ENCODE peak calls at places on chromosome 20, in nine cellular contexts. One of them, this sample, is unnamed.
A peak's percentile ranks its signal among the peaks of the same experiment; 100 is the strongest.

GRCh38 chr20:45090481-45090880 is 10.4 kb downstream of the KCNS1 start:
- DNase-seq in tibial artery: no peak
- DNase-seq in brain microvascular endothelial cell: no peak
- DNase-seq in neural crest cell: no peak
- DNase-seq in heart left ventricle: no peak
- DNase-seq in dorsolateral prefrontal cortex: no peak
- DNase-seq in BE2C: no peak
- DNase-seq in mucosa of descending colon: no peak
- DNase-seq in upper lobe of left lung: no peak
- DNase-seq in this sample: no peak

GRCh38 chr20:59152559-59153354 is 10.9 kb upstream of the ZNF831 start:
- DNase-seq in tibial artery: no peak
- DNase-seq in brain microvascular endothelial cell: no peak
- DNase-seq in neural crest cell: no peak
- DNase-seq in heart left ventricle: no peak
- DNase-seq in dorsolateral prefrontal cortex: no peak
- DNase-seq in BE2C: no peak
- DNase-seq in mucosa of descending colon: no peak
- DNase-seq in upper lobe of left lung: no peak
- DNase-seq in this sample: no peak

GRCh38 chr20:32536861-32537656 is 48.1 kb downstream of the NOL4L start:
- DNase-seq in tibial artery: no peak
- DNase-seq in brain microvascular endothelial cell: no peak
- DNase-seq in neural crest cell: no peak
- DNase-seq in heart left ventricle: peak; percentile 33
- DNase-seq in dorsolateral prefrontal cortex: no peak
- DNase-seq in BE2C: no peak
- DNase-seq in mucosa of descending colon: peak; percentile 91
- DNase-seq in upper lobe of left lung: peak; percentile 94
- DNase-seq in this sample: no peak

GRCh38 chr20:39778847-39779641 is 816.9 kb downstream of the DHX35 start:
- DNase-seq in tibial artery: no peak
- DNase-seq in brain microvascular endothelial cell: no peak
- DNase-seq in neural crest cell: no peak
- DNase-seq in heart left ventricle: no peak
- DNase-seq in dorsolateral prefrontal cortex: no peak
- DNase-seq in BE2C: no peak
- DNase-seq in mucosa of descending colon: no peak
- DNase-seq in upper lobe of left lung: no peak
- DNase-seq in this sample: no peak

GRCh38 chr20:13554076-13554475 is 84.7 kb downstream of the TASP1 start:
- DNase-seq in tibial artery: no peak
- DNase-seq in brain microvascular endothelial cell: no peak
- DNase-seq in neural crest cell: no peak
- DNase-seq in heart left ventricle: no peak
- DNase-seq in dorsolateral prefrontal cortex: no peak
- DNase-seq in BE2C: no peak
- DNase-seq in mucosa of descending colon: no peak
- DNase-seq in upper lobe of left lung: no peak
- DNase-seq in this sample: no peak

GRCh38 chr20:37522258-37523011 is 1.4 kb downstream of the NNAT start:
- DNase-seq in tibial artery: no peak
- DNase-seq in brain microvascular endothelial cell: no peak
- DNase-seq in neural crest cell: no peak
- DNase-seq in heart left ventricle: peak; percentile 86
- DNase-seq in dorsolateral prefrontal cortex: no peak
- DNase-seq in BE2C: peak; percentile 53
- DNase-seq in mucosa of descending colon: peak; percentile 76
- DNase-seq in upper lobe of left lung: peak; percentile 85
- DNase-seq in this sample: no peak

GRCh38 chr20:43755851-43756250 is 29.0 kb upstream of the GTSF1L start:
- DNase-seq in tibial artery: no peak
- DNase-seq in brain microvascular endothelial cell: peak; percentile 65
- DNase-seq in neural crest cell: no peak
- DNase-seq in heart left ventricle: no peak
- DNase-seq in dorsolateral prefrontal cortex: no peak
- DNase-seq in BE2C: no peak
- DNase-seq in mucosa of descending colon: no peak
- DNase-seq in upper lobe of left lung: no peak
- DNase-seq in this sample: no peak

GRCh38 chr20:44198872-44199271 is 11.7 kb downstream of the OSER1 start:
- DNase-seq in tibial artery: no peak
- DNase-seq in brain microvascular endothelial cell: no peak
- DNase-seq in neural crest cell: no peak
- DNase-seq in heart left ventricle: no peak
- DNase-seq in dorsolateral prefrontal cortex: no peak
- DNase-seq in BE2C: no peak
- DNase-seq in mucosa of descending colon: no peak
- DNase-seq in upper lobe of left lung: no peak
- DNase-seq in this sample: no peak

GRCh38 chr20:3250091-3250504 is 11.1 kb upstream of the SLC4A11 start:
- DNase-seq in tibial artery: no peak
- DNase-seq in brain microvascular endothelial cell: no peak
- DNase-seq in neural crest cell: peak; percentile 19
- DNase-seq in heart left ventricle: no peak
- DNase-seq in dorsolateral prefrontal cortex: no peak
- DNase-seq in BE2C: no peak
- DNase-seq in mucosa of descending colon: no peak
- DNase-seq in upper lobe of left lung: no peak
- DNase-seq in this sample: no peak

GRCh38 chr20:3045042-3045815 is 623 bp upstream of the MRPS26 start:
- DNase-seq in tibial artery: peak; percentile 91
- DNase-seq in brain microvascular endothelial cell: peak; percentile 54
- DNase-seq in neural crest cell: no peak
- DNase-seq in heart left ventricle: peak; percentile 89
- DNase-seq in dorsolateral prefrontal cortex: peak; percentile 82
- DNase-seq in BE2C: peak; percentile 71
- DNase-seq in mucosa of descending colon: no peak
- DNase-seq in upper lobe of left lung: no peak
- DNase-seq in this sample: no peak

GRCh38 chr20:9609892-9610502 is 95.6 kb downstream of the LAMP5 start:
- DNase-seq in tibial artery: no peak
- DNase-seq in brain microvascular endothelial cell: peak; percentile 70
- DNase-seq in neural crest cell: peak; percentile 51
- DNase-seq in heart left ventricle: peak; percentile 28
- DNase-seq in dorsolateral prefrontal cortex: peak; percentile 59
- DNase-seq in BE2C: peak; percentile 73
- DNase-seq in mucosa of descending colon: no peak
- DNase-seq in upper lobe of left lung: no peak
- DNase-seq in this sample: no peak

GRCh38 chr20:23596856-23597255 is 8.9 kb downstream of the CST9 start:
- DNase-seq in tibial artery: no peak
- DNase-seq in brain microvascular endothelial cell: peak; percentile 11
- DNase-seq in neural crest cell: no peak
- DNase-seq in heart left ventricle: no peak
- DNase-seq in dorsolateral prefrontal cortex: no peak
- DNase-seq in BE2C: no peak
- DNase-seq in mucosa of descending colon: no peak
- DNase-seq in upper lobe of left lung: no peak
- DNase-seq in this sample: no peak

GRCh38 chr20:35013421-35014411 is 58.0 kb downstream of the MYH7B start:
- DNase-seq in tibial artery: no peak
- DNase-seq in brain microvascular endothelial cell: no peak
- DNase-seq in neural crest cell: no peak
- DNase-seq in heart left ventricle: no peak
- DNase-seq in dorsolateral prefrontal cortex: peak; percentile 21
- DNase-seq in BE2C: no peak
- DNase-seq in mucosa of descending colon: no peak
- DNase-seq in upper lobe of left lung: no peak
- DNase-seq in this sample: peak; percentile 64

DNA sequence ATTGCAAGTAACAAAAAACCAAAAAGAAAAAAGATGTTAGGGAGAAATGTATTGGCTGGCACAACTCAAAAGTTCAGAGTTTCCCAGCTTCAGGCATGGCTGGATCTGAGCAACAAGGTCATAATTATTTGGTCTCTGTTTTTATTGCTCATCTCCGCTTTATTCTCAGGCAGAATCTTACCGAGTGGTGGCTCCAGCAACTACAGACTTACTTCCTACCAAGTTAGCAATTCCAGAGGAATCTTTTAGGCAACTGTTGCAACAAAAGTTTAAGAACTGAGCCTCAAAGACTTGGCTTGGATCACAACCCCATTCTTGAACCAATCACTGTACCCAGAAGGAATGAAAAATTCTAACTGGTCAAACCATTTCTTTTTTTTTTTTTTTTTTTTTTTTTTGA is 35.5 kb upstream of the NCOA3 start:
- DNase-seq in tibial artery: no peak
- DNase-seq in brain microvascular endothelial cell: no peak
- DNase-seq in neural crest cell: no peak
- DNase-seq in heart left ventricle: no peak
- DNase-seq in dorsolateral prefrontal cortex: no peak
- DNase-seq in BE2C: no peak
- DNase-seq in mucosa of descending colon: no peak
- DNase-seq in upper lobe of left lung: no peak
- DNase-seq in this sample: no peak
- TF ChIP-seq CTCF in tibial artery: no peak
- TF ChIP-seq CTCF in brain microvascular endothelial cell: no peak
- TF ChIP-seq CTCF in neural crest cell: no peak
- TF ChIP-seq CTCF in heart left ventricle: no peak
- TF ChIP-seq CTCF in dorsolateral prefrontal cortex: no peak
- TF ChIP-seq CTCF in BE2C: no peak
- TF ChIP-seq CTCF in mucosa of descending colon: no peak
- TF ChIP-seq CTCF in upper lobe of left lung: no peak
- TF ChIP-seq CTCF in this sample: no peak

GRCh38 chr20:1800777-1801176 is 94.4 kb upstream of the SIRPA start:
- DNase-seq in tibial artery: no peak
- DNase-seq in brain microvascular endothelial cell: no peak
- DNase-seq in neural crest cell: no peak
- DNase-seq in heart left ventricle: no peak
- DNase-seq in dorsolateral prefrontal cortex: no peak
- DNase-seq in BE2C: no peak
- DNase-seq in mucosa of descending colon: no peak
- DNase-seq in upper lobe of left lung: no peak
- DNase-seq in this sample: no peak

GRCh38 chr20:1801551-1801950 is 93.7 kb upstream of the SIRPA start:
- DNase-seq in tibial artery: peak; percentile 2
- DNase-seq in brain microvascular endothelial cell: no peak
- DNase-seq in neural crest cell: no peak
- DNase-seq in heart left ventricle: no peak
- DNase-seq in dorsolateral prefrontal cortex: no peak
- DNase-seq in BE2C: no peak
- DNase-seq in mucosa of descending colon: no peak
- DNase-seq in upper lobe of left lung: no peak
- DNase-seq in this sample: peak; percentile 27

GRCh38 chr20:1803216-1804128 is 91.7 kb upstream of the SIRPA start:
- DNase-seq in tibial artery: peak; percentile 82
- DNase-seq in brain microvascular endothelial cell: peak; percentile 36
- DNase-seq in neural crest cell: peak; percentile 58
- DNase-seq in heart left ventricle: peak; percentile 70
- DNase-seq in dorsolateral prefrontal cortex: peak; percentile 77
- DNase-seq in BE2C: no peak
- DNase-seq in mucosa of descending colon: peak; percentile 70
- DNase-seq in upper lobe of left lung: peak; percentile 93
- DNase-seq in this sample: peak; percentile 72

GRCh38 chr20:1804129-1804503 is 91.1 kb upstream of the SIRPA start:
- DNase-seq in tibial artery: no peak
- DNase-seq in brain microvascular endothelial cell: no peak
- DNase-seq in neural crest cell: no peak
- DNase-seq in heart left ventricle: no peak
- DNase-seq in dorsolateral prefrontal cortex: no peak
- DNase-seq in BE2C: no peak
- DNase-seq in mucosa of descending colon: no peak
- DNase-seq in upper lobe of left lung: no peak
- DNase-seq in this sample: no peak

DNA sequence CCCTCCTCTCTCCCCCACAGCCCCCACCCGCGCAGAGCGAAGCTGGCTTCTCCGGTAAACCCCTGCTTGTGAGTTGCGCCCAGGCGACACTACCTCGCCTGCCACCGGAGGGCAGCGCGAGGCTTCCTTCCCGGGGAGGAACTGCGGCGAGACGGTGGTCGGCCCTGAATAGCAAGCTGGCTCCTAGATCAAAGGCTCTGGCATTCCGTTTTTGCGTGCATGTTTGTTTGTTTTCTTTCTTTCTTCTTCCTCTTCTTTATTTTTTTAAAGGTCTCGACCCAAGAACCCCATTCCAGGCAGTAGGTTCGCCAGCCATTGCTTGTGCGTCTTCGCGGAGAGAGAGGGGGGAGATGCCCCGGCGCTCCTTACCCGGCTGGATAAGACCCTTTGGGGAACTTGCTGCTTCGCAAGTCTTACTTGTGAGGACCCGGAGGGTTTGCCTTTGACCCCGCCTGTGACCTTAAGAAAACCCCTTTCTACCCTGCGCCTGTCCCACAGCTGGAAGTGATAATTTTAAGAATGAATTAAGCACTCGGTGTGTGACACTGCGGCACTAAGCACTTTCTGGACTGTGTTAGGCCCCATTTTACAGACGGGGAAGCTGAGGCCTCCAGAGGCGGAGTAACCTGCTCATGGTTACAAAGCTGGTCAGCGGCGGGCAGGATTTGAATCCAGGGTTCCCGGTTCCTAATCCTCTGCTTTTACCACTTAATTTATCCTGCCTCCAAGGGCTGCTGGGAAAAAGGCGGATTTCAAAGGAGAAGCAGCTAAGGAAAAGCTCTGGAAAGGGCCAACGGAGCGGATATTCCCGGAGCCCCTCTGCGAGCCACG is 92.6 kb upstream of the SIRPA start:
- DNase-seq in tibial artery: peak; percentile 73
- DNase-seq in brain microvascular endothelial cell: peak; percentile 32
- DNase-seq in neural crest cell: peak; percentile 64
- DNase-seq in heart left ventricle: peak; percentile 71
- DNase-seq in dorsolateral prefrontal cortex: peak; percentile 91
- DNase-seq in BE2C: peak; percentile 45
- DNase-seq in mucosa of descending colon: peak; percentile 76
- DNase-seq in upper lobe of left lung: peak; percentile 88
- DNase-seq in this sample: peak; percentile 72
- TF ChIP-seq CTCF in tibial artery: peak; percentile 75
- TF ChIP-seq CTCF in brain microvascular endothelial cell: peak; percentile 78
- TF ChIP-seq CTCF in neural crest cell: peak; percentile 67
- TF ChIP-seq CTCF in heart left ventricle: peak; percentile 51
- TF ChIP-seq CTCF in dorsolateral prefrontal cortex: peak; percentile 45
- TF ChIP-seq CTCF in BE2C: peak; percentile 24
- TF ChIP-seq CTCF in mucosa of descending colon: peak; percentile 17
- TF ChIP-seq CTCF in upper lobe of left lung: peak; percentile 66
- TF ChIP-seq CTCF in this sample: peak; percentile 76

DNA sequence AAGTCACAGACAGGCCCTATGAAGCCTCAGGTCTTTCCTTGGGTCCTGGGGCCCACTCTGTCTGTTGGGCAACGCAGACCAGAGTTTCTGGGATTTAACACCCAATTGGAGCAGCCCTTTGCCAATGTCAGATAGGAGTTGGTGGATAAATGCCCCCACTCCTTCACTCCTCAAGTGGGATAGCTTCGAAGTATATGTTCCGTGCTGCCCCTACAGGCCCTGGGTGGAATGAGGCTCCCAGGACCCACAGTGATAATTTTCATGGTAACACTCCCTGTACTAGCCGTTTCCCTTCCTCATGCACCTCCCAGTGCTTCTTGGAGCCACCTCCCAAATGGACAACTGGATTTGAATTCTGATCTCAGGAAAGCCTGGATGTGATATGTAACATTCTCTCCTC is 145.4 kb downstream of the FOXA2 start:
- DNase-seq in tibial artery: no peak
- DNase-seq in brain microvascular endothelial cell: no peak
- DNase-seq in neural crest cell: no peak
- DNase-seq in heart left ventricle: no peak
- DNase-seq in dorsolateral prefrontal cortex: no peak
- DNase-seq in BE2C: no peak
- DNase-seq in mucosa of descending colon: no peak
- DNase-seq in upper lobe of left lung: no peak
- DNase-seq in this sample: no peak
- TF ChIP-seq CTCF in tibial artery: no peak
- TF ChIP-seq CTCF in brain microvascular endothelial cell: no peak
- TF ChIP-seq CTCF in neural crest cell: peak; percentile 41
- TF ChIP-seq CTCF in heart left ventricle: no peak
- TF ChIP-seq CTCF in dorsolateral prefrontal cortex: no peak
- TF ChIP-seq CTCF in BE2C: no peak
- TF ChIP-seq CTCF in mucosa of descending colon: no peak
- TF ChIP-seq CTCF in upper lobe of left lung: no peak
- TF ChIP-seq CTCF in this sample: peak; percentile 53

GRCh38 chr20:6629564-6629963 is 137.9 kb upstream of the BMP2 start:
- DNase-seq in tibial artery: no peak
- DNase-seq in brain microvascular endothelial cell: no peak
- DNase-seq in neural crest cell: no peak
- DNase-seq in heart left ventricle: no peak
- DNase-seq in dorsolateral prefrontal cortex: no peak
- DNase-seq in BE2C: no peak
- DNase-seq in mucosa of descending colon: no peak
- DNase-seq in upper lobe of left lung: no peak
- DNase-seq in this sample: no peak
- TF ChIP-seq CTCF in tibial artery: no peak
- TF ChIP-seq CTCF in brain microvascular endothelial cell: no peak
- TF ChIP-seq CTCF in neural crest cell: no peak
- TF ChIP-seq CTCF in heart left ventricle: no peak
- TF ChIP-seq CTCF in dorsolateral prefrontal cortex: no peak
- TF ChIP-seq CTCF in BE2C: no peak
- TF ChIP-seq CTCF in mucosa of descending colon: no peak
- TF ChIP-seq CTCF in upper lobe of left lung: no peak
- TF ChIP-seq CTCF in this sample: no peak

This sample was measured in type B pancreatic cell.